ENCODE peak calls at places on chromosomes 6 and 20, in nine cellular contexts. L is PC-9, Q is keratinocyte, R is neuronal stem cell, Z is A549, V is fibroblast of lung, M is IMR-90, H is MM.1S, K is PC-3. X is an unnamed sample.

GRCh38 chr6:163507965-163508364 is 93.4 kb downstream of the QKI start:
- DNase-seq in Q (no peak), H (no peak), M (peak), V (peak), K (no peak), Z (no peak), L (no peak), R (no peak), X (no peak)

GRCh38 chr6:134720353-134721094 is 229.4 kb downstream of the ALDH8A1 start:
- DNase-seq in R (no peak), H (no peak), V (no peak), L (no peak), M (no peak), K (no peak), Q (no peak), Z (no peak), X (no peak)

GRCh38 chr6:10478187-10479040 is 42.7 kb upstream of the GCNT2 start:
- DNase-seq in M (peak), K (peak), V (peak), Z (peak), R (peak), Q (no peak), L (peak), H (peak), X (no peak)

GRCh38 chr20:32017711-32018251 is 7.5 kb downstream of the CCM2L start:
- DNase-seq in Q (no peak), V (no peak), Z (peak), H (peak), M (no peak), L (peak), K (peak), R (peak), X (peak)

GRCh38 chr20:5657190-5657872 is 92.9 kb upstream of the SHLD1 start:
- DNase-seq in Q (peak), Z (peak), V (peak), H (no peak), K (peak), L (peak), R (no peak), M (peak), X (no peak)

GRCh38 chr6:137241481-137242011 is 22.4 kb upstream of the IFNGR1 start:
- DNase-seq in Q (no peak), H (no peak), V (peak), Z (peak), L (no peak), M (peak), R (no peak), K (peak), X (no peak)

GRCh38 chr6:129491436-129491835 is 218.5 kb downstream of the ARHGAP18 start:
- DNase-seq in M (peak), L (no peak), Z (no peak), R (no peak), Q (no peak), K (peak), V (peak), H (no peak), X (no peak)

GRCh38 chr6:35668096-35668495 is 20.6 kb downstream of the FKBP5 start:
- DNase-seq in Z (no peak), V (no peak), Q (no peak), K (no peak), H (no peak), M (no peak), R (no peak), L (no peak), X (no peak)

GRCh38 chr6:42550277-42550676 is 13.6 kb upstream of the UBR2 start:
- DNase-seq in L (no peak), M (no peak), Z (no peak), R (no peak), Q (no peak), V (peak), K (no peak), H (no peak), X (no peak)

GRCh38 chr20:48826883-48827771 is 672 bp downstream of the PREX1 start:
- DNase-seq in K (peak), V (peak), L (no peak), Q (no peak), R (peak), H (peak), M (no peak), Z (peak), X (peak)

GRCh38 chr20:40568200-40568599 is 120.8 kb downstream of the MAFB start:
- DNase-seq in Q (no peak), K (no peak), M (no peak), V (no peak), H (no peak), L (no peak), Z (no peak), R (no peak), X (no peak)

GRCh38 chr20:31260326-31260932 is 3.0 kb downstream of the DEFB115 start:
- DNase-seq in H (peak), M (no peak), R (no peak), Q (no peak), K (peak), V (no peak), Z (peak), L (peak), X (no peak)

GRCh38 chr6:119184008-119184665 is 105.7 kb upstream of the FAM184A start:
- DNase-seq in L (no peak), Z (no peak), K (no peak), R (no peak), M (peak), V (no peak), H (no peak), Q (no peak), X (no peak)

GRCh38 chr6:85920782-85921181 is 278.1 kb upstream of the SYNCRIP start:
- DNase-seq in M (no peak), L (no peak), K (peak), H (no peak), R (peak), Z (no peak), Q (no peak), V (no peak), X (no peak)

GRCh38 chr6:71556141-71556540 is 267.5 kb downstream of the OGFRL1 start:
- DNase-seq in Q (no peak), L (no peak), K (no peak), H (no peak), M (no peak), V (no peak), R (no peak), Z (no peak), X (no peak)

GRCh38 chr6:137816133-137816579 is 50.9 kb upstream of the TNFAIP3 start:
- DNase-seq in Z (no peak), H (peak), R (no peak), K (no peak), Q (no peak), M (no peak), V (no peak), L (no peak), X (no peak)

GRCh38 chr20:44643596-44644383 is 7.7 kb downstream of the ADA start:
- DNase-seq in Q (peak), H (peak), R (no peak), Z (peak), V (peak), L (peak), K (peak), M (peak), X (peak)

GRCh38 chr6:113457156-113457555 is 400.0 kb upstream of the MARCKS start:
- DNase-seq in K (no peak), Q (no peak), L (no peak), R (no peak), V (peak), Z (no peak), H (no peak), M (peak), X (no peak)

GRCh38 chr6:148383658-148384417 is 41.2 kb downstream of the SASH1 start:
- DNase-seq in K (no peak), H (no peak), Q (no peak), R (no peak), V (no peak), Z (no peak), M (no peak), L (no peak), X (no peak)

GRCh38 chr6:92023410-92023940 is 1395.9 kb downstream of the EPHA7 start:
- DNase-seq in K (no peak), R (no peak), M (no peak), H (no peak), Z (no peak), V (no peak), Q (no peak), L (no peak), X (no peak)

DNA sequence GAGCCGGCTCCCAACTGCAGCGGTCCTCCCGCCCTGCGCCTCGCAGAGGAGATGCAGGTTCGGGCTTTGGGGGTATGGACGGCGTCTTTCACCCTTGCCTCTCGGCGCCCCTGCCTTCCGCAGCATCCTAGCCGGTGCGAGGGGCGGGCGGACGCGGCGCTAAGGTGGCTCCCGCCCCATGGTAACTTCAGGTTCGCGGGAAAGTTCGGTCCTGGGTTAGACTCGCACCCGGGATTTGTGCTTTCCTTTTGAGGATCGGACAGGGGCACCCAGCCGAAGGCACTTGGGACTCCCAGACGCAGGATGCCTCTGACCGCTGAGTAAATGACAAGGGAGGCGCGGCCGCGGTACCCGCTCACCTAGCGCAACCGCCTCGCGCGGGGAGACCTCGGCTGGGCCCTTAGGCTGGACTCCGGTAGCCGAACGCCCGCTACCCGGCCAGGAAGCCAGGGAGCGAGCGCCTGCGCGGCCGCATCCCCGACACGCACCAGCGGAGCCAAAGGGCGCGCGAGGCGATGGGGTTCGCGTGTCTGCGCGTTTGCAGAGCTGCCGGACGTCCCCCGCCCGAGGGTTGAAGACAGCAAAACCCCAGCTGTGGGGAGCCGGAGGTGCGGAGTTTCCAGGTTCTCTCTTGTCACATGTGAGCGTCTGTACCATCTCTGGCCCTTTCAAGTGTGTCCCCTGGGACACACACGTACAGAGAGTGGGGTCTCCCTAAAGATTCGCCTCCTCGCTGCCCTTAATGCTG is 1.1 kb downstream of the RSPO3 start:
- DNase-seq in M (no peak), R (peak), L (peak), Z (no peak), Q (no peak), H (peak), K (no peak), V (no peak), X (peak)
- H3K4me2 ChIP-seq in M (peak), R (peak), L (peak), Z (peak), Q (peak), H (peak), K (peak), V (peak), X (peak)

GRCh38 chr6:95519228-95520037 is 57.9 kb upstream of the MANEA start:
- DNase-seq in H (no peak), Z (no peak), K (no peak), Q (no peak), L (peak), M (no peak), R (no peak), V (no peak), X (peak)

GRCh38 chr6:95518630-95519227 is 58.6 kb upstream of the MANEA start:
- DNase-seq in Q (no peak), R (no peak), L (peak), Z (no peak), H (no peak), K (no peak), M (no peak), V (no peak), X (no peak)

GRCh38 chr6:95515975-95516374 is 61.4 kb upstream of the MANEA start:
- DNase-seq in Z (no peak), Q (no peak), L (no peak), M (no peak), R (no peak), K (no peak), H (no peak), V (no peak), X (no peak)

GRCh38 chr6:95517004-95517403 is 60.3 kb upstream of the MANEA start:
- DNase-seq in R (no peak), K (no peak), L (no peak), H (no peak), V (no peak), Z (no peak), Q (no peak), M (no peak), X (no peak)

DNA sequence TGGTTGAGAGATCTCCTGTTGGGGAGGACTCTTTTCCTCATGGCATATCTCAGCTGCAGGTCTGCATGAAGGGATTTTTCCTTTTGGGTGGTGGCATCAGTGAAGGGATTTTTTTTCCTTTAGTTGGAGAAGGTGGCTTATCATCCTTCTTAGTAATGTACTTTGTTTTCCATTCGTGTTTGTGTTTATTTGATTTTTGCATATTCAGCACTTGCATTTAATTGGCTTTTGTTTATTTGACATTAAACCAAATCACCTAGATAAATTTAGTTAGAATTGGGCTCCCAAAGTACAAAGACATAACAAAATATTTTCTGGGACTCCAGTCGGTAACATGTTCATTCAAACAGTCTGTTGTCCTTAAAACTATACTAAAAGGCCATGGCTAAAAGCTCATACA is 56.2 kb upstream of the MANEA start:
- DNase-seq in H (no peak), Z (no peak), Q (no peak), R (no peak), M (no peak), K (no peak), L (no peak), V (no peak), X (no peak)
- H3K4me2 ChIP-seq in H (no peak), Z (no peak), Q (no peak), R (no peak), M (no peak), K (no peak), L (no peak), V (no peak), X (no peak)

GRCh38 chr6:124882580-124883393 is 79.5 kb upstream of the RNF217 start:
- DNase-seq in K (peak), H (no peak), V (peak), Z (peak), Q (no peak), R (no peak), L (no peak), M (peak), X (no peak)

GRCh38 chr6:124885171-124885570 is 77.1 kb upstream of the RNF217 start:
- DNase-seq in L (no peak), H (no peak), R (no peak), M (peak), Q (no peak), K (no peak), Z (no peak), V (no peak), X (no peak)

GRCh38 chr6:124887872-124888580 is 74.2 kb upstream of the RNF217 start:
- DNase-seq in Z (no peak), H (no peak), Q (no peak), V (no peak), L (no peak), R (no peak), M (no peak), K (no peak), X (no peak)

DNA sequence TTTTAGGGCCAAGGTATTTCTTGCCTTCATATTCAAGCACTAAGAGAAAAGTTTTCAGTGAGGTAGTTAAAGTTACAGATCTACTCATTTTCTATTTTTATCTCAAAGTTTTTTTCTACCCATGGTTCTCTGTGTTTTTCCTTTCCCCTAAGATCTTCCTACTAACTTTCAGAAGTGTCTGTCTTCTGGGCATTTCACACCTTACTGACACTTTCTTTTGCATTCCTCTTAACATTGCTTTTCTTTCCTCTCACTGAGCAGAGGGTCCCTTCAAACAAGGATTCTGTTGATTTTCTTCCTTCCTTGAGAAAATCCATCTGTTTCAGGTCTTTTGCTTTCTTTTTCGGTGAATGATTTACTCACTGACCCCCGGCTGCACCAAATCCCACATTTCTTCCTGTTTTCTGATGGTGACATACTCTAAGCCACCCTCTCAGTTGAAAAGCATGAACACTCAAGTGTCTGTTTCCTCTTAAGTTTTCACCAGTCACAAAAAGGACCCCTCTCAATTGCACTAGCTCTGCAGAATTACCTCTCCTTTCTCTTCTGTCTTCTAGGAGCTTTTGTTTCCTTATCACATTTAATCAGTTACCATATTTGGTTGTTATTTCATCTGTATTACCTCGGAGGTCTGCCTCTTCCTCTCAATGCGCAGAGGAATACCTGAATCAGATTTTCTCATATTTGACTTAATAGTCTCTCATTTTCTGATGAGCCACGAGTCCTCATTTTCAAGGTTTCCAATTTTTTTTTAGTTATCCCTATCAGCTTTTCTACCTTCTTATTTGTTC is 73.5 kb upstream of the RNF217 start:
- DNase-seq in R (no peak), Z (peak), L (no peak), Q (no peak), V (no peak), H (no peak), M (peak), K (no peak), X (no peak)
- H3K4me2 ChIP-seq in R (no peak), Z (peak), L (no peak), Q (no peak), V (peak), H (peak), M (peak), K (no peak), X (no peak)

GRCh38 chr20:38790210-38791053 is 15.1 kb upstream of the PPP1R16B start:
- DNase-seq in R (no peak), M (peak), L (peak), V (peak), H (no peak), K (peak), Z (peak), Q (peak), X (peak)
- H3K4me2 ChIP-seq in R (no peak), M (no peak), L (peak), V (no peak), H (no peak), K (peak), Z (peak), Q (peak), X (no peak)

GRCh38 chr6:14693301-14694192 is 552.3 kb upstream of the JARID2 start:
- DNase-seq in L (no peak), H (no peak), M (no peak), V (no peak), Q (no peak), R (no peak), Z (no peak), K (no peak), X (no peak)

GRCh38 chr6:14696367-14696766 is 549.5 kb upstream of the JARID2 start:
- DNase-seq in V (no peak), L (no peak), K (no peak), H (no peak), R (no peak), Q (no peak), M (peak), Z (no peak), X (no peak)

GRCh38 chr6:14692208-14692607 is 553.7 kb upstream of the JARID2 start:
- DNase-seq in M (no peak), Q (no peak), L (no peak), H (no peak), Z (no peak), R (no peak), K (no peak), V (no peak), X (no peak)

GRCh38 chr6:14695579-14695978 is 550.3 kb upstream of the JARID2 start:
- DNase-seq in Q (no peak), R (no peak), M (no peak), Z (no peak), V (no peak), L (no peak), H (no peak), K (no peak), X (no peak)

DNA sequence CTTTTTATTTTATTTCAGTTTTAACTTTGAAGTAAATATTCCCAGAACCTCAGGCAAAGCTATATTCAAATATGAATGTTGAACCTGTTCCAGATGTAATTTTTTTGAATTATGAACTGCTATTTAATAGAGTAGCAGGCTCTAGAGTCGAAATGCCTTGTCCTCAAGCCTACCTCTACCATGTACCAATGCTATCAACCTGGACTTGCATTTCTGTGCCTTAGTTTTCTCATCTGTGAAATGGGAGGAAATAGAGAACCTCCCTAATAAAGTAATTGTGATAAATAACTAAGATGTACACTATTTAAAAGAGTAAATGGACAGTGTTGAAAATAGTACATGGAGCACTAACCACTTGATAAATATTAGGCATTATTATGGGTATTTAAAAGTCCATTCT is 551.6 kb upstream of the JARID2 start:
- DNase-seq in H (no peak), L (no peak), M (no peak), R (no peak), Z (no peak), Q (no peak), K (no peak), V (no peak), X (no peak)
- H3K4me2 ChIP-seq in H (no peak), L (no peak), M (no peak), R (no peak), Z (no peak), Q (no peak), K (no peak), V (no peak), X (no peak)

GRCh38 chr6:18384621-18385020 is 2.5 kb upstream of the RNF144B start:
- DNase-seq in V (no peak), M (no peak), K (no peak), L (no peak), R (no peak), Z (no peak), H (no peak), Q (no peak), X (no peak)
- H3K4me2 ChIP-seq in V (no peak), M (no peak), K (no peak), L (no peak), R (no peak), Z (no peak), H (no peak), Q (no peak), X (no peak)

DNA sequence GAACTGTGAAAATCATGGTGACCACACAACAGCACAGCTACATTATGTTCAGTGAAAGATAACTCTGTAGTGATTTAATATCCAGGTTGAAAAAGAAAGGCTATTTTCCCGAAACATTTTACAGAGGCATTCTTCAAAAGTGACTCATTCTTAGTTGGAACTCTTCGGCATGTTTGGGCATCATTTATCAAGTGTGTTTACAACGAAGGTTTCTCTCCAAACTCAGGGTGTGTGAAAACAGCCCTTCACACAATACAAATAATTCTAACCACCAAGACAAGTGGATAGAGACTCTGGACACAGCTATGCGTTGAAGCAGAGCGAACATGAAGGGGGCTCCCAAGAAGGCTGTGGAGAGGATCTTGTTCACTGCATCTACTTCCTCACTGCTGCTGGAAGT is 57.6 kb downstream of the CBLN4 start:
- DNase-seq in L (no peak), V (no peak), K (peak), Z (no peak), M (no peak), Q (no peak), R (no peak), H (no peak), X (no peak)
- H3K4me2 ChIP-seq in L (no peak), V (no peak), K (no peak), Z (no peak), M (no peak), Q (no peak), R (no peak), H (no peak), X (no peak)

GRCh38 chr6:31887608-31888007 is 8.8 kb upstream of the SLC44A4 start:
- DNase-seq in K (no peak), L (no peak), R (no peak), V (no peak), Z (no peak), M (no peak), Q (no peak), H (no peak), X (no peak)
- H3K4me2 ChIP-seq in K (no peak), L (no peak), R (no peak), V (no peak), Z (no peak), M (no peak), Q (no peak), H (no peak), X (no peak)